ENCODE peak calls at places on chromosomes 6 and 20, in six cellular contexts. One of them, this sample, is unnamed.

GRCh38 chr6:139698526-139699182 is 324.2 kb upstream of the CITED2 start:
- DNase-seq in mammary epithelial cell: no peak
- DNase-seq in left lung: no peak
- DNase-seq in iPS DF 6.9: no peak
- DNase-seq in K562: no peak
- DNase-seq in IMR-90: no peak
- DNase-seq in this sample: no peak

GRCh38 chr6:149900620-149901443 is 2.9 kb upstream of the RAET1E start:
- DNase-seq in mammary epithelial cell: peak; percentile 85
- DNase-seq in iPS DF 6.9: no peak
- DNase-seq in left lung: no peak
- DNase-seq in IMR-90: no peak
- DNase-seq in K562: no peak
- DNase-seq in this sample: no peak

GRCh38 chr20:24745617-24746350 is 203.3 kb upstream of the CST7 start:
- DNase-seq in mammary epithelial cell: no peak
- DNase-seq in left lung: no peak
- DNase-seq in iPS DF 6.9: no peak
- DNase-seq in K562: no peak
- DNase-seq in IMR-90: no peak
- DNase-seq in this sample: no peak

GRCh38 chr6:11535801-11536230 is 1.7 kb upstream of the TMEM170B start:
- DNase-seq in IMR-90: peak; percentile 46
- DNase-seq in mammary epithelial cell: peak; percentile 47
- DNase-seq in K562: no peak
- DNase-seq in left lung: no peak
- DNase-seq in iPS DF 6.9: no peak
- DNase-seq in this sample: no peak

GRCh38 chr6:31573239-31574105 is 1.4 kb downstream of the LTA start:
- DNase-seq in IMR-90: no peak
- DNase-seq in mammary epithelial cell: no peak
- DNase-seq in left lung: no peak
- DNase-seq in K562: no peak
- DNase-seq in iPS DF 6.9: no peak
- DNase-seq in this sample: no peak

GRCh38 chr6:20870493-20870892 is 336.2 kb downstream of the CDKAL1 start:
- DNase-seq in K562: no peak
- DNase-seq in mammary epithelial cell: no peak
- DNase-seq in iPS DF 6.9: no peak
- DNase-seq in left lung: no peak
- DNase-seq in IMR-90: no peak
- DNase-seq in this sample: no peak

GRCh38 chr20:57652865-57653545 is 32.8 kb upstream of the ZBP1 start:
- DNase-seq in iPS DF 6.9: no peak
- DNase-seq in mammary epithelial cell: no peak
- DNase-seq in left lung: peak; percentile 65
- DNase-seq in K562: peak; percentile 14
- DNase-seq in IMR-90: no peak
- DNase-seq in this sample: peak; percentile 9

GRCh38 chr20:10654630-10655029 is 19.2 kb downstream of the JAG1 start:
- DNase-seq in left lung: no peak
- DNase-seq in IMR-90: no peak
- DNase-seq in K562: no peak
- DNase-seq in mammary epithelial cell: peak; percentile 94
- DNase-seq in iPS DF 6.9: no peak
- DNase-seq in this sample: no peak

GRCh38 chr20:34390769-34391447 is 27.8 kb downstream of the ITCH start:
- DNase-seq in K562: peak; percentile 35
- DNase-seq in IMR-90: peak; percentile 88
- DNase-seq in mammary epithelial cell: peak; percentile 95
- DNase-seq in left lung: no peak
- DNase-seq in iPS DF 6.9: no peak
- DNase-seq in this sample: peak; percentile 5

GRCh38 chr6:80094017-80094416 is 12.5 kb upstream of the BCKDHB start:
- DNase-seq in left lung: no peak
- DNase-seq in mammary epithelial cell: no peak
- DNase-seq in iPS DF 6.9: no peak
- DNase-seq in K562: peak; percentile 38
- DNase-seq in IMR-90: peak; percentile 21
- DNase-seq in this sample: no peak

GRCh38 chr6:45801471-45802289 is 214.0 kb downstream of the CLIC5 start:
- DNase-seq in mammary epithelial cell: no peak
- DNase-seq in iPS DF 6.9: no peak
- DNase-seq in IMR-90: no peak
- DNase-seq in K562: no peak
- DNase-seq in left lung: no peak
- DNase-seq in this sample: no peak

GRCh38 chr6:150881911-150882481 is 16.5 kb downstream of the MTHFD1L start:
- DNase-seq in IMR-90: peak; percentile 100
- DNase-seq in left lung: no peak
- DNase-seq in iPS DF 6.9: no peak
- DNase-seq in K562: no peak
- DNase-seq in mammary epithelial cell: peak; percentile 84
- DNase-seq in this sample: no peak

GRCh38 chr6:665403-666267 is 8.7 kb upstream of the HUS1B start:
- DNase-seq in IMR-90: no peak
- DNase-seq in left lung: no peak
- DNase-seq in mammary epithelial cell: no peak
- DNase-seq in iPS DF 6.9: no peak
- DNase-seq in K562: no peak
- DNase-seq in this sample: no peak
- H3K4me1 ChIP-seq in IMR-90: no peaks in the 10 kb centered on the region
- H3K4me1 ChIP-seq in left lung: no peaks in the 10 kb centered on the region
- H3K4me1 ChIP-seq in mammary epithelial cell: no peaks in the 10 kb centered on the region
- H3K4me1 ChIP-seq in iPS DF 6.9: no peaks in the 10 kb centered on the region
- H3K4me1 ChIP-seq in K562: no peaks in the 10 kb centered on the region
- H3K4me1 ChIP-seq in this sample: peaks cover 21% of the 10 kb centered on the region

GRCh38 chr6:52301326-52301725 is 16.8 kb upstream of the MCM3 start:
- DNase-seq in iPS DF 6.9: no peak
- DNase-seq in IMR-90: no peak
- DNase-seq in mammary epithelial cell: no peak
- DNase-seq in left lung: no peak
- DNase-seq in K562: peak; percentile 77
- DNase-seq in this sample: no peak
- H3K4me1 ChIP-seq in iPS DF 6.9: no peaks in the 10 kb centered on the region
- H3K4me1 ChIP-seq in IMR-90: no peaks in the 10 kb centered on the region
- H3K4me1 ChIP-seq in mammary epithelial cell: no peaks in the 10 kb centered on the region
- H3K4me1 ChIP-seq in left lung: peaks cover 17% of the 10 kb centered on the region
- H3K4me1 ChIP-seq in K562: peaks cover 45% of the 10 kb centered on the region
- H3K4me1 ChIP-seq in this sample: peaks cover 47% of the 10 kb centered on the region

GRCh38 chr6:108169801-108170606 is 4.2 kb downstream of the NR2E1 start:
- DNase-seq in K562: no peak
- DNase-seq in iPS DF 6.9: no peak
- DNase-seq in IMR-90: no peak
- DNase-seq in left lung: no peak
- DNase-seq in mammary epithelial cell: no peak
- DNase-seq in this sample: no peak
- H3K4me1 ChIP-seq in K562: peaks cover 42% of the 10 kb centered on the region
- H3K4me1 ChIP-seq in iPS DF 6.9: peaks cover 15% of the 10 kb centered on the region
- H3K4me1 ChIP-seq in IMR-90: no peaks in the 10 kb centered on the region
- H3K4me1 ChIP-seq in left lung: peaks cover 13% of the 10 kb centered on the region
- H3K4me1 ChIP-seq in mammary epithelial cell: peaks cover 12% of the 10 kb centered on the region
- H3K4me1 ChIP-seq in this sample: peaks cover 37% of the 10 kb centered on the region

GRCh38 chr20:36833275-36834020 is 42.5 kb upstream of the TLDC2 start:
- DNase-seq in iPS DF 6.9: no peak
- DNase-seq in mammary epithelial cell: no peak
- DNase-seq in K562: no peak
- DNase-seq in IMR-90: peak; percentile 95
- DNase-seq in left lung: no peak
- DNase-seq in this sample: no peak
- H3K4me1 ChIP-seq in iPS DF 6.9: peaks cover 1% of the 10 kb centered on the region
- H3K4me1 ChIP-seq in mammary epithelial cell: peaks cover 33% of the 10 kb centered on the region
- H3K4me1 ChIP-seq in K562: peaks cover 33% of the 10 kb centered on the region
- H3K4me1 ChIP-seq in IMR-90: peaks cover 44% of the 10 kb centered on the region
- H3K4me1 ChIP-seq in left lung: peaks cover 21% of the 10 kb centered on the region
- H3K4me1 ChIP-seq in this sample: peaks cover 6% of the 10 kb centered on the region

GRCh38 chr20:48784273-48784641 is 43.5 kb downstream of the PREX1 start:
- DNase-seq in mammary epithelial cell: no peak
- DNase-seq in K562: no peak
- DNase-seq in left lung: no peak
- DNase-seq in IMR-90: no peak
- DNase-seq in iPS DF 6.9: no peak
- DNase-seq in this sample: no peak
- H3K4me1 ChIP-seq in mammary epithelial cell: no peaks in the 10 kb centered on the region
- H3K4me1 ChIP-seq in K562: peaks cover 6% of the 10 kb centered on the region
- H3K4me1 ChIP-seq in left lung: peaks cover 4% of the 10 kb centered on the region
- H3K4me1 ChIP-seq in IMR-90: peaks cover 2% of the 10 kb centered on the region
- H3K4me1 ChIP-seq in iPS DF 6.9: no peaks in the 10 kb centered on the region
- H3K4me1 ChIP-seq in this sample: peaks cover 74% of the 10 kb centered on the region

GRCh38 chr6:157761926-157762325 is 61.1 kb upstream of the SNX9 start:
- DNase-seq in K562: no peak
- DNase-seq in IMR-90: no peak
- DNase-seq in iPS DF 6.9: no peak
- DNase-seq in left lung: no peak
- DNase-seq in mammary epithelial cell: no peak
- DNase-seq in this sample: no peak

GRCh38 chr6:157762636-157763035 is 60.4 kb upstream of the SNX9 start:
- DNase-seq in K562: peak; percentile 56
- DNase-seq in left lung: no peak
- DNase-seq in IMR-90: no peak
- DNase-seq in mammary epithelial cell: no peak
- DNase-seq in iPS DF 6.9: no peak
- DNase-seq in this sample: no peak

GRCh38 chr6:157760137-157760536 is 62.9 kb upstream of the SNX9 start:
- DNase-seq in mammary epithelial cell: no peak
- DNase-seq in IMR-90: no peak
- DNase-seq in iPS DF 6.9: no peak
- DNase-seq in left lung: no peak
- DNase-seq in K562: no peak
- DNase-seq in this sample: no peak

GRCh38 chr6:157760589-157761330 is 62.3 kb upstream of the SNX9 start:
- DNase-seq in iPS DF 6.9: no peak
- DNase-seq in K562: no peak
- DNase-seq in IMR-90: peak; percentile 90
- DNase-seq in mammary epithelial cell: peak; percentile 79
- DNase-seq in left lung: no peak
- DNase-seq in this sample: no peak

DNA sequence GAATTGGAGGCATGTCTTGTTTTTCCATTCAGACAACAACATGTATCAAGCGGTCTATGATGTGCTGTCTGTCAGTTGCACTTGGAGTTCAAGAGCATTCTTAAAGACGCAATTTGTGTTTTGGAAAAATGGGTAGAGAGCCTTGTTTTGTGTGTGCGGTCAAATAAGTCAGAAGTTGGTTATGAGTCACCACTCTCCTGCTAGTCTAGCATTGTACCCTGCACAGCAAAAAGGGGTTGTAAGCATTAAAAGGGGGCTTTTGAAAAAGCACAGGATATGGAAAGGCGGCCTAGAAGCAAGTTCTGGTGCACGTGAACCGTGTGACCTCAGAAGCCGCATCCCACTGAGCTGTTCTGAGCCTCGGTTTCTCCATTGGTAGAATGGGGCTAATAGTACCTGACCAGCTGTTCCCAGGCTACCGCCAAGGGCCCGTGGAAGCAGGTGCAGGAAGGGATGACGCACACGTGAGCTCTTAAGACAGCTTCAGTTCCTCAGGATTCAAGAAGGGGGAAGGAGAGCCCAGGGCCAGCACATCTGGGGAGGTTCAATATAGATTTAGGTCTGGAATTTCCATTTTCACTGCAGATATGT is 61.6 kb upstream of the SNX9 start:
- DNase-seq in IMR-90: peak; percentile 76
- DNase-seq in left lung: no peak
- DNase-seq in mammary epithelial cell: peak; percentile 69
- DNase-seq in K562: no peak
- DNase-seq in iPS DF 6.9: no peak
- DNase-seq in this sample: no peak
- H3K4me1 ChIP-seq in IMR-90: peaks cover 36% of the 10 kb centered on the region
- H3K4me1 ChIP-seq in left lung: peaks cover 24% of the 10 kb centered on the region
- H3K4me1 ChIP-seq in mammary epithelial cell: peaks cover 69% of the 10 kb centered on the region
- H3K4me1 ChIP-seq in K562: peaks cover 45% of the 10 kb centered on the region
- H3K4me1 ChIP-seq in iPS DF 6.9: peaks cover 9% of the 10 kb centered on the region
- H3K4me1 ChIP-seq in this sample: peaks cover 68% of the 10 kb centered on the region

DNA sequence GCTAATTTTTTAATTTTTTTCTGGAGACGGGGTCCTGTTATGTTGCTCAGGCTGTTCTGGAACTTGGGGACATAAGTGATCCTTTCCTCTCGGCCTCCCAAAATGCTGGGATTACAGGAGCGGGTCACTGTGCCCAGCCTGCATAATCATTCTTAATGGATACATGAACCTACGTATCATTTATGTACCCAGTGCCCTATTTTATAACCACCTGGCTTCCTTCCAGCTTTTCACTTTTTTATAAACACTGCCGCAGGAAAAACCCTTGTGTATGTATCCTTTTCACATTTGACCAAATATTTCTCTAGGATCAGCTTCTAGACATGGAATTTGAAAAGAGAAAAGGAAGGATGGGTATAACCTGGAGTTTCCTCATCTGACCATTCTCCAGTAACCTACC is 85.6 kb upstream of the RIN2 start:
- DNase-seq in iPS DF 6.9: no peak
- DNase-seq in K562: no peak
- DNase-seq in left lung: no peak
- DNase-seq in mammary epithelial cell: no peak
- DNase-seq in IMR-90: no peak
- DNase-seq in this sample: no peak
- H3K4me1 ChIP-seq in iPS DF 6.9: no peaks in the 10 kb centered on the region
- H3K4me1 ChIP-seq in K562: no peaks in the 10 kb centered on the region
- H3K4me1 ChIP-seq in left lung: no peaks in the 10 kb centered on the region
- H3K4me1 ChIP-seq in mammary epithelial cell: no peaks in the 10 kb centered on the region
- H3K4me1 ChIP-seq in IMR-90: no peaks in the 10 kb centered on the region
- H3K4me1 ChIP-seq in this sample: no peaks in the 10 kb centered on the region

DNA sequence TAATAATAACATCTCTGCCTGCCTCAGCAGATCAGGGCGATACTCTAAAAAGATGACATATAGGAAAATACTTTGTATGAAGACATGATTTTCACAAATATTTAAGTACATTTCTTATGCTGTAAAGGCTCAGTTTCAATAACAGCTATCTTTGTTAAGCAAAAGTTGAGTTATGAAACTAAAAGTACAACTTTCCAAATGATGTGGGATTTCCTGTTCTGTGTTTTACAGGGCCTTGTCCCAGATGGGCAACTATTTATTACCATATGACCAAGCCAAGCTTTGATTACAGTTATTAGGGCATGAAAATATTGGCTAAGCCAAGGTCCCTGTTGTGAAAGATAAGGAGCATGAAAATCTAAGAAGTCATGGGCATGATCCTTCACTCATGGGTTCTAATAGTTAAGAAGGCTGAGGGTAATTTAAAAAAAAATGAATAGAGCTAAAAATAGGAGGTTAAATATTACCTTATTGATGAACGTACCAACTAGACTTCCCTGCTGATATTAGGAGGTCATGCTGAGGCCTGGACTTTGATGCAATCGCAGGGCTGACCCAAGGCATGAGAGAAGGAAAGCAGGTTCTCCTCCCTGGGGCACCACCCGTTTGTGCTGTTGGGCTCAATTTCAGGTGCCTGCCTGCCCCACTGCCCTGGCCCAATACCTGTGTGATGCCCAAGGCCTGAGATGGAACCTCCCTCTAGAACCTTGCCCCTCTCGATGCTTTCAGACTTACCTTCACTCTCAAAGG is 294.4 kb upstream of the PRDM1 start:
- DNase-seq in mammary epithelial cell: no peak
- DNase-seq in K562: no peak
- DNase-seq in iPS DF 6.9: no peak
- DNase-seq in left lung: no peak
- DNase-seq in IMR-90: no peak
- DNase-seq in this sample: no peak
- H3K4me1 ChIP-seq in mammary epithelial cell: peaks cover 2% of the 10 kb centered on the region
- H3K4me1 ChIP-seq in K562: no peaks in the 10 kb centered on the region
- H3K4me1 ChIP-seq in iPS DF 6.9: no peaks in the 10 kb centered on the region
- H3K4me1 ChIP-seq in left lung: no peaks in the 10 kb centered on the region
- H3K4me1 ChIP-seq in IMR-90: no peaks in the 10 kb centered on the region
- H3K4me1 ChIP-seq in this sample: no peaks in the 10 kb centered on the region